ENCODE peak calls at places on chromosome 21, in nine cellular contexts. F is ascending aorta, T is psoas muscle, P is tibial nerve, K is colonic mucosa, L is mesenchymal stem cell, B is thoracic aorta, D is body of pancreas, J is mucosa of descending colon. U is an unnamed sample.
A peak's percentile ranks its signal among the peaks of the same experiment; 100 is the strongest.

GRCh38 chr21:25385912-25386474 is 221.3 kb downstream of the MRPL39 start:
- DNase-seq in F (no peak), T (no peak), P (no peak), K (no peak), L (peak; percentile 45), B (no peak), D (peak; percentile 84), J (no peak), U (peak; percentile 66)

GRCh38 chr21:40846057-40846456 is 901 bp downstream of the DSCAM start:
- DNase-seq in F (no peak), T (no peak), P (no peak), K (no peak), L (no peak), B (no peak), D (no peak), J (no peak), U (no peak)

GRCh38 chr21:31671931-31672330 is 12.4 kb downstream of the SOD1 start:
- DNase-seq in F (no peak), T (no peak), P (no peak), K (no peak), L (no peak), B (no peak), D (no peak), J (no peak), U (no peak)

GRCh38 chr21:26777166-26777565 is 68.0 kb downstream of the ADAMTS1 start:
- DNase-seq in F (no peak), T (no peak), P (no peak), K (no peak), L (no peak), B (no peak), D (no peak), J (no peak), U (no peak)

GRCh38 chr21:16407403-16408279 is 677.9 kb downstream of the USP25 start:
- DNase-seq in F (no peak), T (no peak), P (no peak), K (no peak), L (no peak), B (no peak), D (no peak), J (no peak), U (peak; percentile 21)

GRCh38 chr21:36125513-36126121 is 9.3 kb upstream of the CBR3 start:
- DNase-seq in F (no peak), T (peak; percentile 56), P (peak; percentile 41), K (peak; percentile 69), L (peak; percentile 54), B (no peak), D (peak; percentile 75), J (peak; percentile 56), U (peak; percentile 90)

GRCh38 chr21:25911730-25912401 is 177.1 kb downstream of the GABPA start:
- DNase-seq in F (no peak), T (no peak), P (no peak), K (peak; percentile 75), L (no peak), B (no peak), D (peak; percentile 85), J (peak; percentile 79), U (peak; percentile 73)

GRCh38 chr21:29704719-29705118 is 235.1 kb downstream of the GRIK1 start:
- DNase-seq in F (no peak), T (no peak), P (no peak), K (no peak), L (no peak), B (no peak), D (no peak), J (no peak), U (no peak)

GRCh38 chr21:14630556-14631069 is 84.5 kb upstream of the SAMSN1 start:
- DNase-seq in F (no peak), T (no peak), P (no peak), K (no peak), L (no peak), B (no peak), D (no peak), J (no peak), U (peak; percentile 4)

GRCh38 chr21:30719401-30719800 is 824 bp upstream of the KRTAP21-3 start:
- DNase-seq in F (no peak), T (no peak), P (no peak), K (no peak), L (no peak), B (no peak), D (no peak), J (no peak), U (no peak)

DNA sequence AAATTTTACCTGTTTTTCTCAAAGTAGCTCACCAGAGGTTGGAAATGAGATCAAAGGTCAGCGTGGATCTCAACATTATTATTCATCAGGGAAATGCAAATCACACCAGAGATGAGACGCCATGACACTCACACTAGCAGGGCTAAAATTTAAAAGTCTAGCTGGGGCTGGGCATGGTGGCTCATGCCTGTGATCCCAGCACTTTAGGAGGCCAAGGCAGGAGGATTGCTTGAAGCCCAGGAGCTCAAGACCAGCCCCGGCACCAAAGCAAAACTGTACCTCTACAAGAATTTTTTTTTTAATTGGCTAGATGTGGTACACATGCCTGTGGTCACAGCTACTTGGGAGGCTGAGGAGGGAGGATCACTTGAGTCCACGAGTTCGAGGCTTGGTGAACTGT is 41.4 kb upstream of the PCBP3 start:
- DNase-seq in F (no peak), T (no peak), P (no peak), K (no peak), L (no peak), B (no peak), D (no peak), J (no peak), U (no peak)
- H3K9me3 ChIP-seq in F (peaks cover 8% of the 10 kb centered on the region), T (peaks cover 15% of the 10 kb centered on the region), P (peaks cover 42% of the 10 kb centered on the region), K (no peaks in the 10 kb centered on the region), L (peaks cover 43% of the 10 kb centered on the region), B (peaks cover 9% of the 10 kb centered on the region), D (no peaks in the 10 kb centered on the region), J (peaks cover 7% of the 10 kb centered on the region), U (no peaks in the 10 kb centered on the region)

DNA sequence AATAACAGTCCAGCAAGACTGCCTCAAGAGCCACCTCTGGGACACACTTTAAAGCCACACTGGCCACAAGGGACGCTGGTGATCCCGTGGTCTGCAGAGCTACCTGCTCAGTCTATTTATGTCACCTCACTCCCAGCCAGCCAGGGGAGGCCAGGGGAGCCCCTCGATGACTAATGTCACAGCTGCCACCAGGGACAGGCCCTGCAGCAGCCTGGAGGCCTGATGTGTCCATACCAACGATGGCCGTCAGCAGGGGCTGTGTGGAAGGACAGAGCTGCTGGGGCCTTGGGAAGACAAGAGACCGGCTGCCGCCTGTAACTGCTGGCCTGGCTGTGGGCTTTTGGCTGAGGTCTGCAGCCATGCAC is 71.0 kb downstream of the SIK1 start:
- DNase-seq in F (no peak), T (no peak), P (no peak), K (no peak), L (no peak), B (no peak), D (no peak), J (no peak), U (no peak)
- H3K4me1 ChIP-seq in F (no peaks in the 10 kb centered on the region), T (peaks cover 2% of the 10 kb centered on the region), P (no peaks in the 10 kb centered on the region), K (no peaks in the 10 kb centered on the region), L (no peaks in the 10 kb centered on the region), B (no peaks in the 10 kb centered on the region), D (no peaks in the 10 kb centered on the region), J (no peaks in the 10 kb centered on the region), U (no peaks in the 10 kb centered on the region)

GRCh38 chr21:34185051-34185750 is 111.8 kb downstream of the MRPS6 start:
- DNase-seq in F (no peak), T (no peak), P (no peak), K (no peak), L (no peak), B (no peak), D (no peak), J (no peak), U (no peak)

GRCh38 chr21:34182436-34182835 is 109.1 kb downstream of the MRPS6 start:
- DNase-seq in F (no peak), T (no peak), P (no peak), K (no peak), L (no peak), B (no peak), D (no peak), J (no peak), U (no peak)

GRCh38 chr21:34183331-34183928 is 110.1 kb downstream of the MRPS6 start:
- DNase-seq in F (no peak), T (no peak), P (no peak), K (no peak), L (no peak), B (no peak), D (no peak), J (no peak), U (no peak)

GRCh38 chr21:34186119-34186719 is 112.8 kb downstream of the MRPS6 start:
- DNase-seq in F (peak; percentile 67), T (no peak), P (no peak), K (no peak), L (no peak), B (peak; percentile 63), D (no peak), J (no peak), U (no peak)

GRCh38 chr21:34184232-34184631 is 110.9 kb downstream of the MRPS6 start:
- DNase-seq in F (no peak), T (no peak), P (no peak), K (no peak), L (no peak), B (no peak), D (no peak), J (no peak), U (no peak)
- H3K9me3 ChIP-seq in F (no peaks in the 10 kb centered on the region), T (no peaks in the 10 kb centered on the region), P (no peaks in the 10 kb centered on the region), K (no peaks in the 10 kb centered on the region), L (no peaks in the 10 kb centered on the region), B (no peaks in the 10 kb centered on the region), D (no peaks in the 10 kb centered on the region), J (no peaks in the 10 kb centered on the region), U (no peaks in the 10 kb centered on the region)

GRCh38 chr21:38853421-38853919 is 47.7 kb downstream of the ETS2 start:
- DNase-seq in F (no peak), T (peak; percentile 90), P (no peak), K (peak; percentile 15), L (peak; percentile 90), B (no peak), D (peak; percentile 21), J (no peak), U (peak; percentile 81)

GRCh38 chr21:38859852-38860251 is 54.1 kb downstream of the ETS2 start:
- DNase-seq in F (no peak), T (no peak), P (no peak), K (no peak), L (no peak), B (no peak), D (no peak), J (no peak), U (no peak)

GRCh38 chr21:38858429-38859205 is 52.9 kb downstream of the ETS2 start:
- DNase-seq in F (no peak), T (no peak), P (no peak), K (no peak), L (no peak), B (no peak), D (no peak), J (no peak), U (no peak)

GRCh38 chr21:38861006-38861405 is 55.3 kb downstream of the ETS2 start:
- DNase-seq in F (no peak), T (no peak), P (no peak), K (no peak), L (no peak), B (no peak), D (no peak), J (no peak), U (no peak)

DNA sequence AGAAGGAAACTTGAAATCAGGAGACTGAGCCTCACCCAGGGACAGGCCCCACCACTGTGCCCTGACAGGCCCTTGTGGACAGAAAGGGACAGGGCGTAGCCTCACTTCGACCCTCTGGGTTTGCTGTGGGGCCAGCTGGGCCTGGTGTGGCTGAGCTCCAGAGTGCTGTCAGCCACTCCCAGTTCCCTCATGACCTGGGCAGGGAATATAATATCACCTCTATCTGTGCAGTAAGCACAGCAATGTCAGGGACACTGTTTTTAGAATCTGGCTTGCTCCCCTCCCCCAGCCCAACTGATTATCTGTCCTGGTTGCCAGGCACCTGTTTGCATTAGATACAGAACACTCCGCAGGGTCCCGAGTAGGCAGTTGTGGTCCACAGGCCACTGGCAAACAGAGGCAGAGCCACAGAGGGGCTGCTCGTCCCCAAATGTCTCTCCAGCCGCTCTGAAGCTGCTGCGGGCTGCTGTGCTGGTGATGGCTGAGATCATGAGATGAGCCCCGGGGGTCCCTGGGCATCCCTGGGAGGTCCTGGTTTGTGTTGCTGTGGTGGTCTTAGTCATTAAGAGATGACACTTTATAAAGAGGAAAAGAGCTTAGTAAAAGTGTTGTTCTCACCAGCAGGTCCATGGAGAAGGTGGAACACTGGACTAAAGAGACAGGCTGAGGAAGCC is 51.6 kb downstream of the ETS2 start:
- DNase-seq in F (no peak), T (peak; percentile 34), P (no peak), K (no peak), L (no peak), B (no peak), D (no peak), J (no peak), U (no peak)
- H3K4me1 ChIP-seq in F (no peaks in the 10 kb centered on the region), T (peaks cover 31% of the 10 kb centered on the region), P (no peaks in the 10 kb centered on the region), K (no peaks in the 10 kb centered on the region), L (peaks cover 7% of the 10 kb centered on the region), B (no peaks in the 10 kb centered on the region), D (no peaks in the 10 kb centered on the region), J (no peaks in the 10 kb centered on the region), U (peaks cover 11% of the 10 kb centered on the region)

U was measured in osteoblast.